ENCODE peak calls at places on chromosomes 3 and 15, in five cellular contexts. Y is AG04450, K is A549, D is psoas muscle, C is left lung. I is an unnamed sample. For H3K9me3, the result is how much of the 10 kb centered on the place peaks cover.

GRCh38 chr3:95348879-95349278 is 1286.0 kb downstream of the NSUN3 start:
- DNase-seq in C (no peak), K (no peak), Y (no peak), D (no peak), I (no peak)

GRCh38 chr15:95912280-95912625 is 418.2 kb upstream of the NR2F2 start:
- DNase-seq in D (no peak), Y (no peak), K (no peak), C (no peak), I (no peak)

GRCh38 chr15:29812384-29812694 is 9.9 kb downstream of the TJP1 start:
- DNase-seq in Y (no peak), D (no peak), K (no peak), C (no peak), I (no peak)

GRCh38 chr3:8851703-8852102 is 82.3 kb upstream of the OXTR start:
- DNase-seq in D (no peak), C (no peak), Y (peak), K (no peak), I (no peak)

GRCh38 chr3:141796436-141797166 is 33.4 kb downstream of the GRK7 start:
- DNase-seq in C (peak), Y (no peak), K (no peak), D (no peak), I (no peak)

GRCh38 chr3:36969540-36970432 is 23.1 kb downstream of the EPM2AIP1 start:
- DNase-seq in C (no peak), K (no peak), D (no peak), Y (no peak), I (no peak)

GRCh38 chr3:196339493-196340254 is 1.5 kb upstream of the TM4SF19 start:
- DNase-seq in Y (no peak), C (no peak), D (no peak), K (no peak), I (no peak)

GRCh38 chr3:3662610-3663009 is 136.6 kb upstream of the LRRN1 start:
- DNase-seq in D (no peak), Y (no peak), K (no peak), C (no peak), I (no peak)

GRCh38 chr3:124620600-124621063 is 109.6 kb upstream of the UMPS start:
- DNase-seq in D (no peak), C (peak), Y (no peak), K (peak), I (no peak)

GRCh38 chr3:57627976-57628375 is 30.8 kb upstream of the ARF4 start:
- DNase-seq in Y (no peak), D (no peak), C (no peak), K (no peak), I (no peak)

GRCh38 chr15:39016706-39017105 is 452.1 kb upstream of the RASGRP1 start:
- DNase-seq in K (no peak), Y (no peak), D (no peak), C (no peak), I (no peak)

GRCh38 chr3:129116482-129116946 is 5.1 kb downstream of the RAB43 start:
- DNase-seq in Y (no peak), K (no peak), C (no peak), D (no peak), I (no peak)

GRCh38 chr15:22922003-22922402 is 58.2 kb downstream of the CYFIP1 start:
- DNase-seq in Y (no peak), K (no peak), D (no peak), C (no peak), I (no peak)

GRCh38 chr15:50907866-50908208 is 646 bp upstream of the AP4E1 start:
- DNase-seq in C (peak), D (no peak), Y (no peak), K (peak), I (no peak)

GRCh38 chr15:66765478-66766281 is 63.6 kb downstream of the SMAD6 start:
- DNase-seq in D (no peak), Y (no peak), C (peak), K (peak), I (peak)

GRCh38 chr3:48845170-48845569 is 2.5 kb downstream of the PRKAR2A start:
- DNase-seq in K (no peak), C (no peak), D (no peak), Y (no peak), I (no peak)

GRCh38 chr15:74174216-74174965 is 881 bp downstream of the ISLR start:
- DNase-seq in D (no peak), Y (no peak), K (no peak), C (peak), I (no peak)

GRCh38 chr3:47533481-47533880 is 20.0 kb upstream of the ELP6 start:
- DNase-seq in Y (no peak), K (no peak), C (no peak), D (no peak), I (no peak)

GRCh38 chr15:25743160-25743908 is 119.8 kb downstream of the ATP10A start:
- DNase-seq in Y (no peak), D (no peak), C (no peak), K (no peak), I (no peak)
- H3K4me3 ChIP-seq in Y (no peak), D (no peak), C (no peak), K (no peak), I (peak)

GRCh38 chr3:64906011-64906410 is 218.2 kb upstream of the ADAMTS9 start:
- DNase-seq in D (no peak), C (no peak), K (no peak), Y (no peak), I (no peak)
- H3K9me3 ChIP-seq in D (under half), C (under half), K (under half), Y (under half), I (under half)

GRCh38 chr3:178498866-178499265 is 37.4 kb upstream of the KCNMB2 start:
- DNase-seq in K (no peak), D (no peak), C (no peak), Y (no peak), I (no peak)
- TF ChIP-seq CTCF in K (no peak), D (no peak), C (no peak), Y (no peak), I (no peak)

DNA sequence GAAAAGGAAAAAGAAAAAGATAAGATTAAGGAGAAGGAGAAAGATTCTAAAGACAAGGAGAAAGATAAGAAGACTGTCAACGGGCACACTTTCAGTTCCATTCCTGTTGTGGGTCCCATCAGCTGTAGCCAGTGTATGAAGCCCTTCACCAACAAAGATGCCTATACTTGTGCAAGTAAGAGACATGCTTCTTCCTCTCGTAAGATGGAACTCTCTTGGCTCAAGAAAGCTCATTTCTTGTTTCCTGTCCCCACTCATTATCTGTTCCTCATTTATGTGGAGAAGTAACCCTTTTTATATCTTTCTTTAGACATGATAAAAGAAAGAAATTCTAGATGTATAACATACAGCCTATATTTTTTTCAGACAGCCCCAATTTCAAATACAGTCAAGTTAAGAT is 101.4 kb downstream of the KLHL25 start:
- DNase-seq in Y (no peak), D (no peak), K (no peak), C (no peak), I (no peak)
- H3K4me3 ChIP-seq in Y (no peak), D (no peak), K (no peak), C (no peak), I (peak)

DNA sequence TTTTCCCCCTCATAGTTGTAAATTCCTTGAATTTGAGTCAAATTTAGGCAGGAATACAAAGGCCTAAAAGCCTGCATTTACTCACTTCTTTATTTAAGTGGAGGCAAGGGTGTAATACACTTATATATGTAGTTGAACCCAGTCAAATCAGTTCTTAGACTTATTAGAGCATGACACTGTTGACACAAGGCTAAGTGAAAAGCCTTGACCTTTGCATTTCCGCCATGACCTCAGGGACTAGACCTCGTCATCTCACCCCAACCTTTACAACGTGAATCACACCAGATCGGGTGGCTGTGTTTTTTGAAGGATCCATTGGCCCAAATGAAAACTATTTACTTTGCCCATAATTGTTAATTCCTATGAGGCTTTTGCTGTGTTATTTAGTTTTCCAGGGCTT is 774.4 kb downstream of the ROBO1 start:
- DNase-seq in Y (no peak), D (no peak), K (no peak), C (no peak), I (no peak)
- H3K9me3 ChIP-seq in Y (under half), D (under half), K (under half), C (under half), I (under half)

DNA sequence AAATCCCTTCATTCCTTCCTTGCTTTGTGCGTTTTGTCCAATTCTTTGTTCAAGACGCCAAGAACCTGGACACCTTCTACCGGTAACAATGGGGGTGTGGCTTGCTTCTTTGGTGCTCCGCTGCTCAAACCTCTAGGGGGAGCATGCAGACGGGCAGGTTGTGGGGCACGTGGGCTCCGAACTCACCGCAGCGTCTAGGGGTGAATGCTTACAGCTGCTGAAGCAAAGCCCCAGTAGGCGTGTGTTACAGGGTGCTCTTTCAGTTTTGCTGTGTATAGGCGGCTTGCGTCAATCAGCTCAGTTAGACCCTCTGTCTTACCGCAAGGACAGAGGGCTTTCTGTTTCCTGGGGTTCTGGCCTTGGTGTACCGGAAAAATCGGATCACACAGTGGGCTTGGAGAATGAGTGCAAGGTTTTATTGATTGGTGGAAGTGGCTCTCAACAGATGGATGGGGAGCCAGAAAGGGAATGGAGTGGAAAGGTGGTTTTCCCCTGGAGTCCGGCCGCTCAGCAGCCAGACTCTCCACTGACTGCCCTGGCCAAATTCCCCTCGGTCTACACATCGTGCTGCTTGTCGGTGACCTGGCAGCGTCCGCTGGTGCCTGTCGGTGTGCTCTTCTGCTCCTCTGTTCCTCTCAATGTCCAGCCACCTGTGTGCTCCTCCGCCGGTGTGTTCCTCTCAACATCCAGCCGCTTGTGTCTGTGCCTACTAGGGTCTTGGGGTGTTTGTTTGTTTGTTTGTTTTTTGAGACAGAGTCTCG is 1.2 kb upstream of the LRRC34 start:
- DNase-seq in K (no peak), C (peak), D (no peak), Y (no peak), I (no peak)
- TF ChIP-seq CTCF in K (peak), C (no peak), D (no peak), Y (no peak), I (peak)

GRCh38 chr3:13894096-13894811 is 14.4 kb upstream of the WNT7A start:
- DNase-seq in D (no peak), K (no peak), Y (no peak), C (no peak), I (no peak)
- H3K4me3 ChIP-seq in D (no peak), K (no peak), Y (no peak), C (no peak), I (no peak)

GRCh38 chr15:27486676-27487290 is 515.8 kb downstream of the GABRG3 start:
- DNase-seq in C (no peak), D (no peak), K (no peak), Y (no peak), I (no peak)
- H3K9me3 ChIP-seq in C (under half), D (under half), K (under half), Y (under half), I (under half)